ENCODE peak calls at places on chromosomes 5 and 9, in six cellular contexts. U, H, N, W, P and B are unnamed samples.

GRCh38 chr9:124973807-124974206 is 32.9 kb upstream of the GOLGA1 start:
- DNase-seq in U (no peak), H (no peak), N (no peak), W (no peak), P (no peak), B (no peak)

GRCh38 chr5:9468070-9468388 is 77.8 kb downstream of the SEMA5A start:
- DNase-seq in U (peak; percentile 94), H (no peak), N (no peak), W (peak; percentile 22), P (peak; percentile 69), B (peak; percentile 81)

GRCh38 chr9:100098241-100098886 is 436 bp downstream of the ERP44 start:
- DNase-seq in U (peak; percentile 54), H (no peak), N (peak; percentile 17), W (peak; percentile 79), P (peak; percentile 23), B (peak; percentile 50)

GRCh38 chr9:83620841-83621636 is 1.9 kb upstream of the IDNK start:
- DNase-seq in U (peak; percentile 52), H (no peak), N (peak; percentile 13), W (peak; percentile 90), P (no peak), B (peak; percentile 69)

GRCh38 chr5:68839019-68839552 is 254.7 kb upstream of the SLC30A5 start:
- DNase-seq in U (no peak), H (no peak), N (no peak), W (no peak), P (peak; percentile 74), B (peak; percentile 2)

GRCh38 chr5:116361171-116361967 is 213.3 kb downstream of the SEMA6A start:
- DNase-seq in U (no peak), H (no peak), N (no peak), W (no peak), P (no peak), B (peak; percentile 36)

GRCh38 chr9:77750981-77751340 is 102.8 kb upstream of the GNA14 start:
- DNase-seq in U (no peak), H (no peak), N (no peak), W (no peak), P (no peak), B (no peak)

GRCh38 chr9:88523056-88523455 is 11.9 kb upstream of the NXNL2 start:
- DNase-seq in U (peak; percentile 84), H (no peak), N (no peak), W (peak; percentile 97), P (no peak), B (peak; percentile 31)

GRCh38 chr5:115895821-115896220 is 54.1 kb downstream of the AP3S1 start:
- DNase-seq in U (peak; percentile 55), H (no peak), N (no peak), W (no peak), P (no peak), B (no peak)

GRCh38 chr5:43555895-43556606 is 826 bp downstream of the PAIP1 start:
- DNase-seq in U (peak; percentile 16), H (peak; percentile 17), N (peak; percentile 42), W (peak; percentile 38), P (no peak), B (peak; percentile 33)